ENCODE peak calls at places on chromosomes 13 and 19, in five cellular contexts. P is HCT116, Y is H1, A is K562, S is HepG2. H is an unnamed sample.

GRCh38 chr13:113742000-113742441 is 17.0 kb upstream of the TMEM255B start:
- DNase-seq in P (peak; percentile 19), Y (no peak), A (peak; percentile 27), S (peak; percentile 95), H (no peak)

GRCh38 chr13:63540042-63540441 is 2124.4 kb upstream of the PCDH20 start:
- DNase-seq in P (no peak), Y (no peak), A (no peak), S (no peak), H (no peak)

GRCh38 chr13:99970761-99971575 is 599 bp downstream of the ZIC5 start:
- DNase-seq in P (no peak), Y (no peak), A (peak; percentile 64), S (no peak), H (no peak)

GRCh38 chr13:47126432-47126831 is 229.6 kb upstream of the HTR2A start:
- DNase-seq in P (no peak), Y (no peak), A (no peak), S (no peak), H (no peak)

GRCh38 chr13:30421093-30422055 is 919 bp upstream of the UBE2L5 start:
- DNase-seq in P (no peak), Y (no peak), A (peak; percentile 54), S (no peak), H (no peak)

GRCh38 chr19:4012092-4012974 is 4.8 kb downstream of the PIAS4 start:
- DNase-seq in P (no peak), Y (no peak), A (no peak), S (no peak), H (no peak)

GRCh38 chr19:30073152-30074000 is 131.3 kb downstream of the URI1 start:
- DNase-seq in P (no peak), Y (no peak), A (no peak), S (no peak), H (no peak)

GRCh38 chr19:33157906-33158305 is 26.0 kb downstream of the WDR88 start:
- DNase-seq in P (no peak), Y (no peak), A (no peak), S (no peak), H (no peak)

GRCh38 chr19:51777570-51778460 is 16.8 kb downstream of the FPR2 start:
- DNase-seq in P (peak; percentile 83), Y (peak; percentile 51), A (peak; percentile 71), S (peak; percentile 74), H (no peak)

GRCh38 chr19:13573268-13573667 is 67.0 kb upstream of the CACNA1A start:
- DNase-seq in P (no peak), Y (no peak), A (no peak), S (no peak), H (no peak)

GRCh38 chr19:6590458-6591319 is at the start of gene CD70:
- DNase-seq in P (no peak), Y (no peak), A (no peak), S (no peak), H (peak; percentile 88)

GRCh38 chr13:106534844-106535551 is 464 bp downstream of the EFNB2 start:
- DNase-seq in P (no peak), Y (no peak), A (no peak), S (no peak), H (no peak)

GRCh38 chr19:13622727-13623126 is 116.4 kb upstream of the CACNA1A start:
- DNase-seq in P (no peak), Y (no peak), A (no peak), S (no peak), H (no peak)

GRCh38 chr19:8396563-8397203 is 6.5 kb downstream of the RAB11B start:
- DNase-seq in P (no peak), Y (no peak), A (peak; percentile 86), S (peak; percentile 35), H (peak; percentile 55)

GRCh38 chr13:50382951-50383350 is 367.7 kb downstream of the KCNRG start:
- DNase-seq in P (no peak), Y (no peak), A (no peak), S (no peak), H (no peak)

GRCh38 chr19:16891696-16892382 is 3.0 kb downstream of the F2RL3 start:
- DNase-seq in P (no peak), Y (no peak), A (no peak), S (peak; percentile 18), H (no peak)

GRCh38 chr13:43596924-43597598 is 189.7 kb downstream of the ENOX1 start:
- DNase-seq in P (no peak), Y (no peak), A (no peak), S (no peak), H (no peak)

GRCh38 chr13:35143123-35143522 is 201.1 kb downstream of the NBEA start:
- DNase-seq in P (no peak), Y (no peak), A (no peak), S (no peak), H (no peak)

GRCh38 chr13:79859756-79860155 is 378.8 kb downstream of the NDFIP2 start:
- DNase-seq in P (no peak), Y (no peak), A (no peak), S (no peak), H (no peak)

GRCh38 chr19:1624458-1624857 is 19.2 kb upstream of the UQCR11 start:
- DNase-seq in P (peak; percentile 43), Y (peak; percentile 49), A (peak; percentile 84), S (peak; percentile 14), H (no peak)

GRCh38 chr13:111511805-111512504 is 191.5 kb downstream of the TEX29 start:
- DNase-seq in P (no peak), Y (no peak), A (no peak), S (no peak), H (no peak)

GRCh38 chr13:27622102-27622820 is 569 bp downstream of the POLR1D start:
- DNase-seq in P (no peak), Y (no peak), A (no peak), S (peak; percentile 8), H (no peak)

GRCh38 chr19:10327793-10328192 is 5.5 kb downstream of the RAVER1 start:
- DNase-seq in P (no peak), Y (no peak), A (no peak), S (no peak), H (no peak)

GRCh38 chr13:66994498-66995365 is 235.4 kb downstream of the PCDH9 start:
- DNase-seq in P (no peak), Y (no peak), A (no peak), S (no peak), H (peak; percentile 13)

GRCh38 chr13:83003185-83003584 is 879.1 kb downstream of the SLITRK1 start:
- DNase-seq in P (no peak), Y (no peak), A (no peak), S (no peak), H (no peak)

GRCh38 chr13:113157206-113157928 is 1.1 kb upstream of the PROZ start:
- DNase-seq in P (no peak), Y (no peak), A (no peak), S (no peak), H (no peak)

GRCh38 chr13:41588899-41589298 is 131.5 kb downstream of the RGCC start:
- DNase-seq in P (peak; percentile 8), Y (no peak), A (peak; percentile 52), S (peak; percentile 50), H (no peak)

GRCh38 chr19:45091031-45091918 is 1.7 kb upstream of the PPP1R37 start:
- DNase-seq in P (peak; percentile 99), Y (peak; percentile 97), A (peak; percentile 84), S (no peak), H (peak; percentile 89)
- H3K4me1 ChIP-seq in P (peaks cover 43% of the 10 kb centered on the region), Y (peaks cover 17% of the 10 kb centered on the region), A (peaks cover 49% of the 10 kb centered on the region), S (peaks cover 31% of the 10 kb centered on the region), H (peaks cover 9% of the 10 kb centered on the region)

GRCh38 chr13:40486518-40487163 is 179.8 kb downstream of the FOXO1 start:
- DNase-seq in P (no peak), Y (no peak), A (no peak), S (no peak), H (no peak)
- TF ChIP-seq YY1 in P (no peak), Y (no peak), A (no peak), S (no peak), H (no peak)

DNA sequence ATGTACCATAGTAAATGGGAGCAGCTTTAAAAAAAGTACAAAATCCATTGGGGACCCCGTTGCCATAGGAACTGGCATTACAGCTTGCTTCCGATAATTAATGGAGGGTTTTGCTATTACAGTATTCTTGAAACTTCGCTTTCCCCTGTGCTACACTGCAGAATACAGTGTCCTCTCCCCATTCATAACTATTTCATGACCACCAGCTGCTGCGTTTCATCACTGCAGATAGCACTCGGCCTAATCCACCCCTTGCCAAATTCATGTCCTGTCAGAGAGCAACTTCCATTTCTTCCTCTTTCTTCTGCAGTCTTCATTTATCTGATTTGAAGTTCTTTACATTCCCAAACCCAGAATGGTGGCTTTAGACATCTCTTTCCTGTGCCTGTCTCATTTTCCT is 110.3 kb downstream of the ZDHHC20 start:
- DNase-seq in P (no peak), Y (no peak), A (no peak), S (no peak), H (no peak)
- TF ChIP-seq POLR2A in P (no peak), Y (no peak), A (no peak), S (no peak), H (no peak)

GRCh38 chr19:18097993-18098890 is 664 bp downstream of the MAST3 start:
- DNase-seq in P (no peak), Y (no peak), A (no peak), S (no peak), H (no peak)

GRCh38 chr19:18098891-18099622 is 1.5 kb downstream of the MAST3 start:
- DNase-seq in P (no peak), Y (no peak), A (peak; percentile 58), S (no peak), H (peak; percentile 84)

GRCh38 chr19:18093439-18094161 is 4.0 kb upstream of the MAST3 start:
- DNase-seq in P (peak; percentile 64), Y (no peak), A (peak; percentile 89), S (peak; percentile 47), H (no peak)

GRCh38 chr19:18097217-18097992 is at the start of gene MAST3:
- DNase-seq in P (peak; percentile 61), Y (no peak), A (peak; percentile 99), S (peak; percentile 70), H (peak; percentile 64)

DNA sequence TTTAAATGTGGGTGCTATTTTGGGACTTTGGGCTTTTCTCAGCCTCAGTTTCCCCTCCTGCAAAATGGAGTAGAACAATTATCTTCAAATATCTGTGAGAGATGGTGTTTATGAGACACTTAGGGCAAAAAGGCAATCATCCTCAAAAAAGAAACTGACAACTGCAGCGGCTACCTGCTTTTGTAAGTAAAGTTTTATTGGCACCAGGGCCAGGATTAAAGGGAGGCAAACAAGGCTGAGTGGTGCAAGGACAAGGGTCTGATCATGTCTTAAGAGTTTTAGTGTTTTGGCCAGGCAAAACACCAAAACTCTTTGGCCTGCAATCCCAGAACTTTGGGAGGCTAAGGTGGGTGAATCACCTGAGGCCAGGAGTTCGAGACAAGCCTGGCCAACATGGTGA is 1.3 kb upstream of the MAST3 start:
- DNase-seq in P (no peak), Y (no peak), A (no peak), S (no peak), H (no peak)
- H3K4me1 ChIP-seq in P (peaks cover 27% of the 10 kb centered on the region), Y (peaks cover 14% of the 10 kb centered on the region), A (peaks cover 45% of the 10 kb centered on the region), S (peaks cover 59% of the 10 kb centered on the region), H (peaks cover 17% of the 10 kb centered on the region)